ENCODE peak calls at places on chromosomes 12 and 14, in six cellular contexts. J is CD4-positive, alpha-beta T cell; D is astrocyte of the cerebellum; A is GM10248; O is mucosa of descending colon; F is A549. B is an unnamed sample.

GRCh38 chr14:81517798-81518398 is 15.8 kb downstream of the SEL1L start:
- DNase-seq in J (no peak), D (no peak), A (no peak), O (no peak), F (no peak), B (no peak)

GRCh38 chr12:70609203-70609602 is 28.0 kb downstream of the PTPRB start:
- DNase-seq in J (no peak), D (no peak), A (no peak), O (no peak), F (no peak), B (no peak)

GRCh38 chr12:12913626-12914388 is 22.4 kb downstream of the GPRC5A start:
- DNase-seq in J (no peak), D (no peak), A (no peak), O (no peak), F (no peak), B (no peak)

GRCh38 chr12:68899251-68899771 is 33.7 kb downstream of the CPM start:
- DNase-seq in J (no peak), D (peak), A (no peak), O (peak), F (peak), B (no peak)

GRCh38 chr14:84874436-84874835 is 655.5 kb upstream of the FLRT2 start:
- DNase-seq in J (no peak), D (no peak), A (no peak), O (no peak), F (no peak), B (no peak)

GRCh38 chr12:75568387-75568786 is 57.0 kb upstream of the KRR1 start:
- DNase-seq in J (no peak), D (peak), A (no peak), O (no peak), F (no peak), B (no peak)

GRCh38 chr14:51491776-51492175 is 159.9 kb upstream of the FRMD6 start:
- DNase-seq in J (no peak), D (no peak), A (no peak), O (no peak), F (no peak), B (no peak)

GRCh38 chr14:101870273-101870939 is 94.0 kb upstream of the DYNC1H1 start:
- DNase-seq in J (no peak), D (no peak), A (no peak), O (no peak), F (no peak), B (no peak)

GRCh38 chr12:116343331-116343884 is 65.9 kb upstream of the MED13L start:
- DNase-seq in J (no peak), D (no peak), A (no peak), O (no peak), F (no peak), B (no peak)

GRCh38 chr12:108823804-108824203 is 33.6 kb downstream of the SSH1 start:
- DNase-seq in J (no peak), D (no peak), A (no peak), O (peak), F (no peak), B (no peak)

GRCh38 chr14:99348816-99349609 is 77.0 kb upstream of the BCL11B start:
- DNase-seq in J (no peak), D (no peak), A (no peak), O (no peak), F (no peak), B (no peak)

GRCh38 chr14:43647302-43647701 is 859.8 kb downstream of the FSCB start:
- DNase-seq in J (no peak), D (no peak), A (no peak), O (no peak), F (no peak), B (no peak)

GRCh38 chr14:68079941-68080697 is 260.5 kb downstream of the RAD51B start:
- DNase-seq in J (no peak), D (no peak), A (no peak), O (no peak), F (no peak), B (no peak)

GRCh38 chr14:37585971-37586759 is 8.9 kb downstream of the FOXA1 start:
- DNase-seq in J (no peak), D (no peak), A (no peak), O (no peak), F (no peak), B (peak)

GRCh38 chr12:117836999-117837736 is 131.6 kb downstream of the KSR2 start:
- DNase-seq in J (peak), D (peak), A (peak), O (peak), F (peak), B (peak)

GRCh38 chr14:80356413-80356812 is 145.1 kb upstream of the DIO2 start:
- DNase-seq in J (no peak), D (no peak), A (no peak), O (no peak), F (no peak), B (no peak)

GRCh38 chr12:643478-644292 is 19.6 kb downstream of the NINJ2 start:
- DNase-seq in J (no peak), D (no peak), A (no peak), O (peak), F (no peak), B (no peak)

GRCh38 chr12:71476513-71476912 is 36.9 kb downstream of the LGR5 start:
- DNase-seq in J (no peak), D (peak), A (no peak), O (no peak), F (no peak), B (no peak)

GRCh38 chr14:105067140-105067968 is 2.1 kb upstream of the GPR132 start:
- DNase-seq in J (peak), D (no peak), A (no peak), O (peak), F (no peak), B (no peak)

GRCh38 chr12:95740751-95741150 is 49.8 kb downstream of the NTN4 start:
- DNase-seq in J (no peak), D (no peak), A (no peak), O (no peak), F (no peak), B (no peak)

GRCh38 chr14:32508281-32508680 is 179.2 kb downstream of the AKAP6 start:
- DNase-seq in J (no peak), D (no peak), A (no peak), O (no peak), F (no peak), B (no peak)

GRCh38 chr12:69240625-69240984 is 1.2 kb downstream of the CPSF6 start:
- DNase-seq in J (no peak), D (no peak), A (peak), O (no peak), F (peak), B (peak)

GRCh38 chr12:124460771-124461170 is 106.6 kb downstream of the NCOR2 start:
- DNase-seq in J (no peak), D (no peak), A (no peak), O (peak), F (no peak), B (no peak)

GRCh38 chr14:100694579-100695422 is 31.9 kb upstream of the DLK1 start:
- DNase-seq in J (no peak), D (no peak), A (no peak), O (no peak), F (no peak), B (no peak)

GRCh38 chr14:58848365-58848764 is 210.6 kb downstream of the DACT1 start:
- DNase-seq in J (no peak), D (no peak), A (no peak), O (peak), F (no peak), B (no peak)

GRCh38 chr14:58849609-58850008 is 211.8 kb downstream of the DACT1 start:
- DNase-seq in J (no peak), D (no peak), A (no peak), O (no peak), F (no peak), B (no peak)

GRCh38 chr14:58844544-58844943 is 206.8 kb downstream of the DACT1 start:
- DNase-seq in J (no peak), D (no peak), A (no peak), O (no peak), F (no peak), B (no peak)

GRCh38 chr14:58846682-58847465 is 209.1 kb downstream of the DACT1 start:
- DNase-seq in J (no peak), D (no peak), A (no peak), O (no peak), F (no peak), B (no peak)
- TF ChIP-seq CTCF in J (no peak), D (no peak), A (no peak), O (no peak), F (no peak), B (no peak)

GRCh38 chr14:91523972-91524371 is 13.9 kb upstream of the PPP4R3A start:
- DNase-seq in J (no peak), D (no peak), A (no peak), O (no peak), F (no peak), B (no peak)
- TF ChIP-seq CTCF in J (no peak), D (no peak), A (no peak), O (no peak), F (no peak), B (no peak)

GRCh38 chr14:64123241-64123956 is 170.8 kb downstream of the ESR2 start:
- DNase-seq in J (no peak), D (no peak), A (no peak), O (no peak), F (no peak), B (no peak)
- TF ChIP-seq CTCF in J (no peak), D (no peak), A (no peak), O (no peak), F (no peak), B (no peak)

GRCh38 chr12:57759360-57759980 is 4.6 kb downstream of the MARCHF9 start:
- DNase-seq in J (no peak), D (no peak), A (no peak), O (no peak), F (no peak), B (no peak)
- TF ChIP-seq CTCF in J (peak), D (peak), A (peak), O (peak), F (peak), B (peak)

DNA sequence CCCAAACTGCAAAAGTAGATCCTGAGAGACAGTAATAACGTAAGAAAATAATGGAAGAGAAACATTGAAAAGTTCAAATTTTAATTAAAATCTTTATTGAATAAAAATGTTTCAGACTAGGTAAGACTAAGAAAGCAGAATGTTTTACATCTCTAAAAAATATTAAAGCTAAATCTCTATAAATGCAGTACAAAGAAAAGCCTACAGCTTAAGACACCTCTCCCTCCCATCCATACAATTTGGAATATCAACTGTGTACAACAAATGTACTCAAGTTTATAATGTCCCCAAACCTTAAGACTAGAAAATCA is 8.5 kb upstream of the CERS5 start:
- DNase-seq in J (no peak), D (no peak), A (no peak), O (no peak), F (no peak), B (no peak)
- TF ChIP-seq CTCF in J (peak), D (no peak), A (no peak), O (no peak), F (no peak), B (peak)